ENCODE peak calls at places on chromosomes 6 and 20, in five cellular contexts. P, G, F, M and J are unnamed samples.

GRCh38 chr20:46512943-46513844 is at the start of gene ZNF334:
- DNase-seq in G (peak), P (no peak), F (no peak), M (peak), J (no peak)

GRCh38 chr6:118319890-118320289 is 228.2 kb upstream of the PLN start:
- DNase-seq in M (no peak), G (no peak), F (no peak), P (no peak), J (no peak)

GRCh38 chr6:40328376-40328987 is 258.7 kb downstream of the LRFN2 start:
- DNase-seq in P (no peak), M (no peak), F (no peak), G (no peak), J (no peak)

GRCh38 chr6:20403080-20403765 is 1.5 kb downstream of the E2F3 start:
- DNase-seq in P (peak), M (peak), F (peak), G (peak), J (peak)

GRCh38 chr6:8888468-8888867 is 453.1 kb upstream of the SLC35B3 start:
- DNase-seq in P (no peak), G (no peak), M (no peak), F (no peak), J (no peak)

GRCh38 chr6:56424542-56425083 is 177.2 kb upstream of the COL21A1 start:
- DNase-seq in F (no peak), M (no peak), G (no peak), P (no peak), J (no peak)

GRCh38 chr6:77626431-77626830 is 26.4 kb upstream of the MEI4 start:
- DNase-seq in M (no peak), P (no peak), G (no peak), F (no peak), J (no peak)

GRCh38 chr6:38603492-38603891 is 36.2 kb downstream of the BTBD9 start:
- DNase-seq in M (no peak), F (no peak), P (no peak), G (no peak), J (no peak)

GRCh38 chr6:156174026-156174880 is 602.9 kb upstream of the ARID1B start:
- DNase-seq in F (no peak), G (no peak), M (no peak), P (no peak), J (no peak)

GRCh38 chr6:90701146-90701781 is 114.4 kb upstream of the MAP3K7 start:
- DNase-seq in P (no peak), G (no peak), F (no peak), M (no peak), J (no peak)

GRCh38 chr6:78749326-78749725 is 118.0 kb upstream of the IRAK1BP1 start:
- DNase-seq in P (no peak), F (no peak), M (peak), G (peak), J (no peak)

GRCh38 chr6:3456395-3456767 is 469 bp downstream of the SLC22A23 start:
- DNase-seq in P (no peak), M (no peak), G (no peak), F (no peak), J (no peak)

GRCh38 chr6:26141378-26141901 is 54.2 kb downstream of the HFE start:
- DNase-seq in M (no peak), F (no peak), G (no peak), P (no peak), J (no peak)

GRCh38 chr20:31815408-31816188 is 3.6 kb upstream of the MYLK2 start:
- DNase-seq in F (no peak), M (no peak), P (no peak), G (no peak), J (no peak)

GRCh38 chr6:168837231-168837903 is 396.4 kb downstream of the SMOC2 start:
- DNase-seq in F (no peak), G (no peak), M (no peak), P (no peak), J (no peak)

GRCh38 chr6:23031986-23032385 is 462.6 kb downstream of the HDGFL1 start:
- DNase-seq in M (peak), P (no peak), F (no peak), G (no peak), J (no peak)

GRCh38 chr6:2891768-2892170 is 11.3 kb downstream of the SERPINB9 start:
- DNase-seq in P (no peak), F (no peak), G (no peak), M (no peak), J (no peak)

GRCh38 chr6:2656460-2657064 is 94.2 kb downstream of the MYLK4 start:
- DNase-seq in P (no peak), G (no peak), M (no peak), F (no peak), J (no peak)

GRCh38 chr20:32359633-32360332 is 1.7 kb downstream of the ASXL1 start:
- DNase-seq in M (peak), F (no peak), P (no peak), G (peak), J (no peak)

GRCh38 chr6:102848210-102848609 is 1454.7 kb downstream of the GRIK2 start:
- DNase-seq in M (no peak), G (no peak), F (no peak), P (no peak), J (no peak)

GRCh38 chr6:107646176-107646575 is 156.3 kb downstream of the SOBP start:
- DNase-seq in F (no peak), P (peak), G (no peak), M (no peak), J (no peak)

GRCh38 chr6:14975124-14975815 is 270.6 kb upstream of the JARID2 start:
- DNase-seq in P (no peak), F (no peak), M (peak), G (no peak), J (no peak)

DNA sequence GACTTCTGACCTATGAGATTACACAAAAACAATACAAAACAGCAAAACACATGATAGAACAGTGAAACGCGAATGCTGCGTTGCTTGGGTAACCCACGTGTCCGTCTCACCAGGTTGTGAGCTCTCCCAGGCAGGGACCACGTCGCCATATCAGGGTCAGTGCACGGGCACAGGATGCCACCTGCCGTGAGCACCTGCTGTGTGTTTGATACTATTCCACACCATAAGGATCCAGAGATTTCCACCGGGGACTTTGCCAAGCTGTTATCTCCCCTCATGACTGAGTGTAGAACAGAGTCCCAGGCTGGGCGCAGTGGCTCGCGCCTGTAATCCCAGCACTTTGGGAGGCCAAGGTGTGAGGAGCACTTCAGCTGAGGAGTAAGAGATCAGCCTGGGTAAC is 288.0 kb downstream of the BMP7 start:
- DNase-seq in G (no peak), F (no peak), M (no peak), P (no peak), J (no peak)
- TF ChIP-seq CTCF in G (no peak), F (no peak), M (no peak), P (no peak), J (no peak)

GRCh38 chr20:53757472-53757913 is 163.9 kb upstream of the ZNF217 start:
- DNase-seq in G (no peak), P (no peak), M (no peak), F (no peak), J (no peak)
- TF ChIP-seq CTCF in G (no peak), P (no peak), M (no peak), F (no peak), J (no peak)

GRCh38 chr20:61643631-61644386 is 391.7 kb downstream of the CDH4 start:
- DNase-seq in P (no peak), F (no peak), M (no peak), G (no peak), J (no peak)
- TF ChIP-seq CTCF in P (no peak), F (no peak), M (no peak), G (no peak), J (no peak)

DNA sequence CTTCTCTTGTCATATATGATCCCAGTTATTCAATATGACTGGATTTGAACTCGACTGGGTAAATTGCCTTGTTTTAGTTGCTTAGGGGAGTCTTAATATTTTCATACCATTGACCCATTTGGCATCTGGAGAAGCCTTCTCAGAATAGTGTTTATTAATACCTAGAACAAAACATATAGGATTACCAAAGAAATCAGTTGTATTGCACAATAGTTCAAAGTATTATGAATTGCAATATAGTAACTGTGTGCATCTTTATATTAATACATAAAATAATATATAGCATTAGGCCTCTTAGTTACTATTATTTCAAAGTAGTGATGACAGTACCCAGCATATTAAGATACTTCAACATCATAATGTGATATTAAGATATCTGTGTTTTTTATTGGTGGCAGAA is 177.8 kb downstream of the PLCB4 start:
- DNase-seq in P (no peak), M (no peak), F (no peak), G (no peak), J (no peak)
- TF ChIP-seq CTCF in P (no peak), M (no peak), F (no peak), G (no peak), J (no peak)

DNA sequence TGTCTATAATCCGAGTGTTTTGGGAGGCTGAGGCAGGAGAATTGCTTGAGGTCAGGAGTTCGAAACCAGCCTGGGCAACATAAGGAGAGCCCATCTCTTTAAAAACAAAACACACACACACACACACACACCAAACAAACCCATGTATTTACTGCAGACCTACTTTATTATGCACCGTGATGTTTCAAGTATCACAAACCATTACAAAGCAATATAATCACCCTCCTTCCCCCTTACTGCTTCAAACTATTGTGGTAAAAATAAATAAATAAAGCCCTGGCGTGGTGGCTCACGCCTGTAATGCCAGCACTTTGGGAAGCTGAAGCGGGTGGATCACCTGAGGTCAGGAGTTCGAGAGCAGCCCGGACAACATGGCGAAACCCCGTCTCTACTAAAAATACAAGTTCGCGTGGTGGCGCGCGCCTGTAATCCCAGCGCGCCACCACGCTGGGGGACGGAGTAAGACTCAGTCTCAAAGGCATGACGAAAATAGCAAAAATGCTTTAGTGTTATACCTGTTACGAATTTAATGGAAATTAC is 1.5 kb downstream of the TBCC start:
- DNase-seq in G (no peak), P (no peak), M (no peak), F (no peak), J (no peak)
- TF ChIP-seq CTCF in G (no peak), P (no peak), M (peak), F (no peak), J (no peak)

DNA sequence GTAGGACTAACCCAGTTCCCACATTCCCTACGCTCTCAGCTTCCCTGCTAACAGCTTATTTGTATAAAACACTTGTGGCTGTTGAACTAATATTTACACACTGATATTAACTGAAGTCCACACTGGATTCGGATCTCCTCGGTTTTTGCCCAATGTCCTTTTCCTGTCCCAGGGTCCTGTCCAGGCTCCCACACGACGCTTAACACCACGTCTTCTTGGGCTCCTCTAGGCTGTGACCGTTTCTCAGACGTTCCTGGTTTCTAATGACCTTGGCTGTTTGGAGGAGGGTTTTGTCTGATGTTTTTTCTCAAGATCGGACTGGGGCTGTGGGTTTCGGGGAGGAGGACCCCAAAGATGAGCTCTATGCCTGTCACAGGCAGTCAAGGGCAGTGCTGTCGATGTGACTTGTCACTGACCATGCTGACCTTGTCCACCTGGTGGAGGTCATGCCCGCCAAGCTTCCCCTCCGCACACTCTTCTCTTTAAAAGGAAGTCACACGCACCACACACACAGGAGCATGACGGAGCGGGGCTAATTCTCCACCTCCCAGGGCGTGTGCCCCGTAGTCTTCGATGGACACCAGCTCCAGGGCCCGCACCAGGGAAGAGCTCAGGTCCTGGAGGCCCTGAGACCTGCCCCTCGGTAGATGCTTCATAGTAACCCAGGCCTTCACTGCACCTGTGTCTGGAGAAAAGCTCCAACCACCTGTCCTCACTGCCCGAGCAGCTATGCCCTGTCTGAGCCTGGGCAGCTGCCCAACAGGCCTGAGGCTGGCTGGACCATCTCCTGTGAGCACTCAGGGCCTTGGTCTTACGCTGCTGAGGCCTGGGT is 72.0 kb downstream of the TTLL2 start:
- DNase-seq in P (no peak), M (no peak), F (no peak), G (no peak), J (no peak)
- TF ChIP-seq CTCF in P (no peak), M (no peak), F (no peak), G (no peak), J (no peak)